ENCODE peak calls at places on chromosomes 16 and 17, in seven cellular contexts. G is GM10248, X is AG10803, K is A549, O is fibroblast of pulmonary artery, Z is prostate gland, R is glutamatergic neuron. L is an unnamed sample.

GRCh38 chr17:76805319-76805718 is 62.9 kb upstream of the MGAT5B start:
- DNase-seq in G (no peak), X (peak; percentile 63), K (no peak), O (peak; percentile 25), Z (no peak), R (no peak), L (no peak)

GRCh38 chr16:3032624-3033023 is 4.1 kb downstream of the BICDL2 start:
- DNase-seq in G (no peak), X (no peak), K (no peak), O (no peak), Z (no peak), R (no peak), L (no peak)

GRCh38 chr16:86444274-86445060 is 65.9 kb upstream of the FOXF1 start:
- DNase-seq in G (no peak), X (no peak), K (no peak), O (no peak), Z (no peak), R (no peak), L (no peak)

GRCh38 chr16:70804153-70804728 is 3.3 kb upstream of the VAC14 start:
- DNase-seq in G (no peak), X (peak; percentile 90), K (no peak), O (peak; percentile 94), Z (no peak), R (no peak), L (no peak)

GRCh38 chr17:18968945-18969887 is 17.3 kb downstream of the SLC5A10 start:
- DNase-seq in G (no peak), X (no peak), K (peak; percentile 54), O (no peak), Z (peak; percentile 79), R (no peak), L (no peak)

GRCh38 chr17:4833178-4833940 is at the start of gene MINK1:
- DNase-seq in G (peak; percentile 100), X (peak; percentile 89), K (peak; percentile 99), O (peak; percentile 96), Z (peak; percentile 89), R (peak; percentile 87), L (peak; percentile 87)

GRCh38 chr16:54316095-54316494 is 29.5 kb upstream of the IRX3 start:
- DNase-seq in G (no peak), X (no peak), K (no peak), O (no peak), Z (no peak), R (no peak), L (no peak)

GRCh38 chr17:80101160-80101945 is at the start of gene GAA:
- DNase-seq in G (peak; percentile 99), X (peak; percentile 71), K (peak; percentile 91), O (peak; percentile 85), Z (peak; percentile 77), R (peak; percentile 93), L (peak; percentile 95)

GRCh38 chr16:11407047-11407982 is 62.1 kb downstream of the RMI2 start:
- DNase-seq in G (peak; percentile 82), X (peak; percentile 67), K (peak; percentile 84), O (peak; percentile 85), Z (peak; percentile 65), R (peak; percentile 76), L (peak; percentile 71)

GRCh38 chr17:6753006-6753445 is 2.8 kb upstream of the XAF1 start:
- DNase-seq in G (no peak), X (peak; percentile 93), K (no peak), O (peak; percentile 95), Z (no peak), R (no peak), L (no peak)

GRCh38 chr17:56325561-56325960 is 172.3 kb downstream of the ANKFN1 start:
- DNase-seq in G (no peak), X (no peak), K (no peak), O (no peak), Z (no peak), R (no peak), L (peak; percentile 10)

GRCh38 chr17:61260061-61260797 is 139.4 kb upstream of the TBX2 start:
- DNase-seq in G (no peak), X (no peak), K (no peak), O (peak; percentile 57), Z (no peak), R (no peak), L (no peak)

GRCh38 chr16:1890024-1890700 is 18.2 kb upstream of the MEIOB start:
- DNase-seq in G (no peak), X (no peak), K (no peak), O (no peak), Z (no peak), R (no peak), L (no peak)

GRCh38 chr16:19094542-19095365 is 19.0 kb upstream of the ITPRIPL2 start:
- DNase-seq in G (no peak), X (no peak), K (no peak), O (no peak), Z (no peak), R (no peak), L (no peak)

GRCh38 chr17:80287806-80288579 is 27.3 kb downstream of the RNF213 start:
- DNase-seq in G (no peak), X (no peak), K (no peak), O (no peak), Z (no peak), R (no peak), L (no peak)

GRCh38 chr17:59254742-59255141 is 34.4 kb downstream of the GDPD1 start:
- DNase-seq in G (no peak), X (no peak), K (no peak), O (no peak), Z (no peak), R (no peak), L (no peak)

GRCh38 chr16:85935957-85936760 is 37.2 kb downstream of the IRF8 start:
- DNase-seq in G (peak; percentile 82), X (no peak), K (no peak), O (no peak), Z (no peak), R (no peak), L (no peak)

GRCh38 chr17:83203472-83204221 is 124.2 kb downstream of the METRNL start:
- DNase-seq in G (no peak), X (peak; percentile 51), K (no peak), O (no peak), Z (peak; percentile 3), R (peak; percentile 14), L (no peak)

GRCh38 chr17:77233635-77234334 is 93.0 kb downstream of the SEC14L1 start:
- DNase-seq in G (peak; percentile 67), X (peak; percentile 55), K (peak; percentile 77), O (peak; percentile 88), Z (no peak), R (no peak), L (no peak)

GRCh38 chr17:39629494-39629880 is 2.7 kb downstream of the PPP1R1B start:
- DNase-seq in G (no peak), X (no peak), K (no peak), O (no peak), Z (no peak), R (no peak), L (no peak)

GRCh38 chr16:27491894-27492587 is 57.7 kb downstream of the GTF3C1 start:
- DNase-seq in G (no peak), X (no peak), K (no peak), O (no peak), Z (no peak), R (no peak), L (no peak)

GRCh38 chr16:57664662-57665025 is 3.5 kb upstream of the ADGRG3 start:
- DNase-seq in G (no peak), X (no peak), K (no peak), O (no peak), Z (no peak), R (no peak), L (no peak)

GRCh38 chr16:57665541-57665940 is 2.6 kb upstream of the ADGRG3 start:
- DNase-seq in G (no peak), X (no peak), K (no peak), O (no peak), Z (no peak), R (no peak), L (no peak)

GRCh38 chr16:57661936-57662906 is 5.9 kb upstream of the ADGRG3 start:
- DNase-seq in G (no peak), X (no peak), K (no peak), O (no peak), Z (no peak), R (no peak), L (no peak)

GRCh38 chr16:57663436-57663835 is 4.7 kb upstream of the ADGRG3 start:
- DNase-seq in G (no peak), X (no peak), K (no peak), O (no peak), Z (no peak), R (no peak), L (no peak)

DNA sequence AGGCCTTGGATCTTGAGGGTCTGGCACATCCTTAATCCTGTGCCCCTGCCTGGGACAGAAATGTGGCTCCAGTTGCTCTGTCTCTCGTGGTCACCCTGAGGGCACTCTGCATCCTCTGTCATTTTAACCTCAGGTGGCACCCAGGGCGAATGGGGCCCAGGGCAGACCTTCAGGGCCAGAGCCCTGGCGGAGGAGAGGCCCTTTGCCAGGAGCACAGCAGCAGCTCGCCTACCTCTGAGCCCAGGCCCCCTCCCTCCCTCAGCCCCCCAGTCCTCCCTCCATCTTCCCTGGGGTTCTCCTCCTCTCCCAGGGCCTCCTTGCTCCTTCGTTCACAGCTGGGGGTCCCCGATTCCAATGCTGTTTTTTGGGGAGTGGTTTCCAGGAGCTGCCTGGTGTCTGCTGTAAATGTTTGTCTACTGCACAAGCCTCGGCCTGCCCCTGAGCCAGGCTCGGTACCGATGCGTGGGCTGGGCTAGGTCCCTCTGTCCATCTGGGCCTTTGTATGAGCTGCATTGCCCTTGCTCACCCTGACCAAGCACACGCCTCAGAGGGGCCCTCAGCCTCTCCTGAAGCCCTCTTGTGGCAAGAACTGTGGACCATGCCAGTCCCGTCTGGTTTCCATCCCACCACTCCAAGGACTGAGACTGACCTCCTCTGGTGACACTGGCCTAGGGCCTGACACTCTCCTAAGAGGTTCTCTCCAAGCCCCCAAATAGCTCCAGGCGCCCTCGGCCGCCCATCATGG is 4.0 kb upstream of the ADGRG3 start:
- DNase-seq in G (no peak), X (no peak), K (no peak), O (no peak), Z (no peak), R (no peak), L (no peak)
- TF ChIP-seq CTCF in G (no peak), X (no peak), K (no peak), O (no peak), Z (no peak), R (no peak), L (no peak)

DNA sequence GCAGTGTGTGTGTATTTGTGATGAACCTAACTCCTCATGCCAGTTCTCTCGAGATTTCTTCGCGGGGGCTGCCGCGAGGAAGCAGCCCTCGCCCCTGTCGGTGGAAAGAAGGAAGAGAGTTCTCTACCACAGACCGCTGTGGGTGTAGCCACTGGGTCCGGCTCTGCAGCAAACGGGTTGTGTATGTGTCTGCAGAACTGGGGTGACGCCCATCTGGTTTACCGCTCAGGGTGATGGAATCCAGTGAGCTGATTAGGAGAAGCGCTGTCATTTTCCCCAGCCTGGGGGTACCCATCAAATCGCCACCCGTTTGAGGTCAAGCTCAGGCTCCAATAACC is 7.7 kb downstream of the CORO6 start:
- DNase-seq in G (no peak), X (peak; percentile 26), K (no peak), O (no peak), Z (no peak), R (no peak), L (peak; percentile 18)
- TF ChIP-seq CTCF in G (no peak), X (peak; percentile 10), K (no peak), O (no peak), Z (no peak), R (no peak), L (no peak)

GRCh38 chr16:35562919-35563318 is 2103.5 kb downstream of the TP53TG3F start:
- DNase-seq in G (no peak), X (no peak), K (no peak), O (no peak), Z (no peak), R (no peak), L (no peak)
- TF ChIP-seq CTCF in G (no peak), X (no peak), K (no peak), O (no peak), Z (no peak), R (no peak), L (no peak)

GRCh38 chr17:65155622-65156021 is 18.5 kb downstream of the RGS9 start:
- DNase-seq in G (peak; percentile 62), X (no peak), K (no peak), O (no peak), Z (no peak), R (no peak), L (no peak)
- TF ChIP-seq CTCF in G (no peak), X (no peak), K (no peak), O (no peak), Z (no peak), R (no peak), L (no peak)

L was measured in nephron progenitor cell.